ENCODE peak calls at places on chromosome 2, in ten cellular contexts. D, R, U, V, J, X, N, C, T and K are unnamed samples.

GRCh38 chr2:71223767-71224333 is 3.1 kb downstream of the PAIP2B start:
- DNase-seq in D (peak), R (peak), U (peak), V (peak), J (peak), X (peak), N (peak), C (peak), T (peak), K (peak)

GRCh38 chr2:1956520-1957289 is 212.4 kb upstream of the PXDN start:
- DNase-seq in D (peak), R (no peak), U (no peak), V (no peak), J (no peak), X (no peak), N (no peak), C (no peak), T (no peak), K (no peak)

GRCh38 chr2:217001740-217002139 is 141.9 kb upstream of the TNP1 start:
- DNase-seq in D (no peak), R (no peak), U (no peak), V (no peak), J (no peak), X (no peak), N (no peak), C (no peak), T (no peak), K (no peak)

GRCh38 chr2:199128476-199129214 is 329.1 kb downstream of the SATB2 start:
- DNase-seq in D (no peak), R (no peak), U (no peak), V (no peak), J (no peak), X (no peak), N (no peak), C (no peak), T (no peak), K (peak)

GRCh38 chr2:237072067-237072931 is 13.4 kb upstream of the COPS8 start:
- DNase-seq in D (peak), R (peak), U (peak), V (peak), J (peak), X (peak), N (peak), C (peak), T (peak), K (peak)

GRCh38 chr2:241859436-241860183 is 916 bp upstream of the PDCD1 start:
- DNase-seq in D (peak), R (no peak), U (no peak), V (no peak), J (peak), X (no peak), N (no peak), C (peak), T (peak), K (no peak)

GRCh38 chr2:98570356-98570755 is 38.0 kb downstream of the COA5 start:
- DNase-seq in D (peak), R (no peak), U (no peak), V (no peak), J (no peak), X (no peak), N (no peak), C (no peak), T (no peak), K (no peak)

GRCh38 chr2:38439226-38439612 is 62.1 kb upstream of the ATL2 start:
- DNase-seq in D (no peak), R (no peak), U (no peak), V (no peak), J (no peak), X (no peak), N (no peak), C (no peak), T (no peak), K (no peak)

GRCh38 chr2:47520825-47521665 is 118.1 kb downstream of the MSH2 start:
- DNase-seq in D (no peak), R (peak), U (peak), V (no peak), J (peak), X (peak), N (peak), C (no peak), T (no peak), K (peak)

GRCh38 chr2:172216348-172216933 is 113.7 kb upstream of the DLX2 start:
- DNase-seq in D (no peak), R (no peak), U (no peak), V (no peak), J (no peak), X (no peak), N (no peak), C (no peak), T (no peak), K (no peak)

GRCh38 chr2:55026202-55026601 is 24.0 kb downstream of the RTN4 start:
- DNase-seq in D (no peak), R (no peak), U (no peak), V (no peak), J (no peak), X (no peak), N (no peak), C (no peak), T (no peak), K (peak)

GRCh38 chr2:160306985-160307384 is 106.9 kb upstream of the ITGB6 start:
- DNase-seq in D (peak), R (no peak), U (no peak), V (no peak), J (no peak), X (peak), N (no peak), C (no peak), T (no peak), K (peak)

GRCh38 chr2:192827735-192828134 is 633.0 kb upstream of the TMEFF2 start:
- DNase-seq in D (no peak), R (no peak), U (no peak), V (no peak), J (peak), X (no peak), N (no peak), C (no peak), T (no peak), K (no peak)

GRCh38 chr2:127140543-127140942 is 33.6 kb upstream of the BIN1 start:
- DNase-seq in D (no peak), R (no peak), U (no peak), V (no peak), J (no peak), X (no peak), N (no peak), C (no peak), T (no peak), K (no peak)

GRCh38 chr2:191657977-191658376 is 20.0 kb upstream of the NABP1 start:
- DNase-seq in D (no peak), R (no peak), U (no peak), V (no peak), J (no peak), X (peak), N (no peak), C (no peak), T (no peak), K (peak)

GRCh38 chr2:37670378-37671012 is 947 bp downstream of the CDC42EP3 start:
- DNase-seq in D (peak), R (no peak), U (no peak), V (peak), J (no peak), X (no peak), N (no peak), C (no peak), T (no peak), K (no peak)

GRCh38 chr2:74871414-74871813 is 37.5 kb downstream of the HK2 start:
- DNase-seq in D (no peak), R (no peak), U (no peak), V (no peak), J (no peak), X (no peak), N (no peak), C (no peak), T (no peak), K (no peak)

GRCh38 chr2:127143851-127144782 is 37.2 kb upstream of the BIN1 start:
- DNase-seq in D (no peak), R (no peak), U (peak), V (no peak), J (no peak), X (peak), N (no peak), C (peak), T (no peak), K (peak)

GRCh38 chr2:227310756-227311110 is 14.3 kb upstream of the MFF start:
- DNase-seq in D (no peak), R (no peak), U (no peak), V (no peak), J (no peak), X (no peak), N (no peak), C (no peak), T (no peak), K (no peak)

GRCh38 chr2:159904565-159905281 is 106.7 kb upstream of the CD302 start:
- DNase-seq in D (no peak), R (peak), U (peak), V (peak), J (peak), X (no peak), N (peak), C (no peak), T (no peak), K (no peak)

GRCh38 chr2:12293868-12294267 is 422.9 kb upstream of the TRIB2 start:
- DNase-seq in D (no peak), R (no peak), U (no peak), V (no peak), J (no peak), X (no peak), N (no peak), C (no peak), T (no peak), K (no peak)

GRCh38 chr2:21944536-21944935 is 820.8 kb downstream of the TDRD15 start:
- DNase-seq in D (no peak), R (no peak), U (no peak), V (no peak), J (no peak), X (no peak), N (no peak), C (no peak), T (no peak), K (no peak)

GRCh38 chr2:215728504-215729065 is 284.8 kb downstream of the MREG start:
- DNase-seq in D (no peak), R (no peak), U (no peak), V (no peak), J (no peak), X (peak), N (no peak), C (no peak), T (no peak), K (peak)

GRCh38 chr2:219539926-219540678 is 3.5 kb downstream of the CHPF start:
- DNase-seq in D (no peak), R (no peak), U (no peak), V (no peak), J (no peak), X (no peak), N (no peak), C (no peak), T (no peak), K (no peak)

GRCh38 chr2:88959480-88960204 is 268.2 kb downstream of the RPIA start:
- DNase-seq in D (no peak), R (peak), U (no peak), V (no peak), J (no peak), X (no peak), N (no peak), C (no peak), T (no peak), K (peak)

GRCh38 chr2:69012310-69013122 is 463 bp upstream of the ANTXR1 start:
- DNase-seq in D (peak), R (peak), U (peak), V (peak), J (peak), X (peak), N (peak), C (peak), T (peak), K (no peak)

GRCh38 chr2:30349691-30350090 is 97.4 kb upstream of the LCLAT1 start:
- DNase-seq in D (no peak), R (no peak), U (no peak), V (no peak), J (no peak), X (no peak), N (no peak), C (no peak), T (no peak), K (peak)

GRCh38 chr2:24739355-24740025 is 53.7 kb downstream of the PTRHD1 start:
- DNase-seq in D (no peak), R (no peak), U (no peak), V (no peak), J (no peak), X (no peak), N (no peak), C (no peak), T (no peak), K (no peak)

GRCh38 chr2:38073211-38074005 is 2.5 kb downstream of the CYP1B1 start:
- DNase-seq in D (no peak), R (peak), U (no peak), V (peak), J (no peak), X (peak), N (no peak), C (no peak), T (no peak), K (no peak)

GRCh38 chr2:180040146-180040925 is 33.2 kb upstream of the CWC22 start:
- DNase-seq in D (no peak), R (no peak), U (no peak), V (no peak), J (no peak), X (peak), N (no peak), C (no peak), T (no peak), K (peak)

GRCh38 chr2:226352941-226353558 is 446.6 kb downstream of the IRS1 start:
- DNase-seq in D (no peak), R (no peak), U (no peak), V (no peak), J (no peak), X (no peak), N (no peak), C (no peak), T (no peak), K (no peak)

GRCh38 chr2:33909945-33910344 is 310.8 kb upstream of the FAM98A start:
- DNase-seq in D (no peak), R (no peak), U (no peak), V (no peak), J (no peak), X (no peak), N (no peak), C (no peak), T (no peak), K (no peak)

GRCh38 chr2:157173740-157174184 is 83.7 kb upstream of the GALNT5 start:
- DNase-seq in D (no peak), R (no peak), U (no peak), V (no peak), J (no peak), X (peak), N (no peak), C (no peak), T (no peak), K (peak)

GRCh38 chr2:1512321-1513289 is 99.3 kb downstream of the TPO start:
- DNase-seq in D (peak), R (no peak), U (no peak), V (no peak), J (no peak), X (no peak), N (no peak), C (no peak), T (no peak), K (no peak)

GRCh38 chr2:19538411-19538963 is 180.1 kb upstream of the OSR1 start:
- DNase-seq in D (peak), R (no peak), U (no peak), V (no peak), J (peak), X (peak), N (peak), C (no peak), T (no peak), K (peak)
- H3K4me3 ChIP-seq in D (no peak), R (no peak), U (no peak), V (no peak), J (no peak), X (no peak), N (no peak), C (no peak), T (no peak), K (no peak)

DNA sequence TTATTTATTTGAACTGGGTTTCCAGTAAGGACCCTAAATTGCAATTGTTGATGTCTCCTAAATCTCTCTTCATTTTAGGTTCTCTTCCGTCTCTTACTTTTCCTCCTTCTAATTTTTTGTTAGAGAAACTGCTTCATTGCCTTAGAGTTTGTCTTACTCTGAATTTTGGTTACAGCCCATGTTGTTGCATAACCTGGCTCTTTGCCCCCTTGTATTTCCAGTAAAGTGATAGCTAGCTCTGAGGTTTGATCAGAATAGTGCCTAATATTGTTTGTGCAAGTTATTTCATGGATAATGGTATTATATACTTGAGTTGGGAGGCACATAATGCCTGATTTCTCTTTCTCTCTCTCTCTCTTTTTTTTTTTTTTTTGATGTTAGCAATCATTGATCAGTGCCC is 71.8 kb downstream of the MGAT5 start:
- DNase-seq in D (no peak), R (no peak), U (no peak), V (no peak), J (no peak), X (no peak), N (no peak), C (no peak), T (no peak), K (no peak)
- TF ChIP-seq CTCF in D (no peak), R (no peak), U (no peak), V (no peak), J (no peak), X (no peak), N (no peak), C (no peak), T (no peak), K (no peak)

DNA sequence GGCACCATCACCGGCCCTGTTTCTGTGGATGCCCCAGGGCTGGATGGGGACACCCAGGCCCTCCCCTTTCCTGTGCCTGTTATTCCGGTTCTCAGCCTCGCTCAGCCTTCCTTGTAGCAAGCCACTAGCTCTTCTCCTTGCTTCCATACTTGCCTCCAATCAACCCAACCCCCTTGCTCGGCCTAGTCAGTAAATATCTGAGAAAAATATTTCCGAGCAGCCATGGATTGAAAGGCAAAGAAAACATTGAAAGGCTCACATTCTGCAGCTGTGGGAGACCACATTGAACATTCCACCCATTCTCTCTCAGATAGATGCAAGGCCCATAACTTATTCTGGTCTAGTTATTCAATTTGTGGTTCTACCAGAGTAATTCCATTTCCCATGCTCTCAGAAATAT is 114.9 kb downstream of the SPP2 start:
- DNase-seq in D (no peak), R (no peak), U (no peak), V (no peak), J (no peak), X (peak), N (no peak), C (no peak), T (no peak), K (peak)
- H3K4me3 ChIP-seq in D (no peak), R (no peak), U (no peak), V (no peak), J (no peak), X (no peak), N (no peak), C (no peak), T (no peak), K (no peak)

GRCh38 chr2:64144057-64145013 is at the start of gene PELI1:
- DNase-seq in D (peak), R (peak), U (peak), V (peak), J (peak), X (peak), N (peak), C (peak), T (peak), K (peak)
- TF ChIP-seq CTCF in D (peak), R (no peak), U (peak), V (peak), J (peak), X (peak), N (no peak), C (peak), T (peak), K (peak)

GRCh38 chr2:10089565-10090183 is 9.5 kb upstream of the CYS1 start:
- DNase-seq in D (no peak), R (no peak), U (no peak), V (no peak), J (no peak), X (no peak), N (no peak), C (no peak), T (no peak), K (no peak)

GRCh38 chr2:10087360-10087759 is 7.1 kb upstream of the CYS1 start:
- DNase-seq in D (no peak), R (no peak), U (no peak), V (no peak), J (no peak), X (no peak), N (no peak), C (no peak), T (no peak), K (no peak)

GRCh38 chr2:10094271-10094814 is 14.1 kb upstream of the CYS1 start:
- DNase-seq in D (no peak), R (peak), U (no peak), V (peak), J (no peak), X (no peak), N (no peak), C (no peak), T (peak), K (no peak)

GRCh38 chr2:10086950-10087349 is 6.7 kb upstream of the CYS1 start:
- DNase-seq in D (no peak), R (no peak), U (no peak), V (no peak), J (no peak), X (no peak), N (no peak), C (no peak), T (no peak), K (no peak)

GRCh38 chr2:10091182-10091932 is 11.1 kb upstream of the CYS1 start:
- DNase-seq in D (no peak), R (peak), U (no peak), V (no peak), J (peak), X (no peak), N (peak), C (no peak), T (no peak), K (no peak)
- H3K4me3 ChIP-seq in D (peak), R (no peak), U (no peak), V (no peak), J (no peak), X (no peak), N (peak), C (peak), T (no peak), K (no peak)

DNA sequence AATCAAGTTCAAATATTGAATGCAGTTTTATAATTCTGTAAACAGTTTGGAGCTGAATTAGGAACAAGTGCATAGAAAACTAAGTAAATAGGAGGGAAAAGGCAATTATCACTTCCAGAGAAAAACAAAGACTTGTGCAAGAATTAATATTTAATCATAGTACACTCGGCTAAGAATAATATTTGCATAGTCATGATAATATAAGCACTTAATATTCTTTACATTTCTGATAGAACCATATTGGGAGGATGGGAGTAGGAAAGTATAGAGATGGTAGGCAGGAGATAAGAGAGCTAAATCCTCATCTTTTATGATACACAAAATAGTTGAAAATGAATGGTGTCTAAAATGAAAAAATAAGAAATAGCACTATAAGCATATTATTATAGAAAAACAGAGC is 27.4 kb upstream of the TNFAIP6 start:
- DNase-seq in D (no peak), R (no peak), U (no peak), V (no peak), J (no peak), X (no peak), N (no peak), C (no peak), T (no peak), K (no peak)
- TF ChIP-seq CTCF in D (no peak), R (no peak), U (no peak), V (no peak), J (no peak), X (no peak), N (no peak), C (no peak), T (no peak), K (no peak)